ENCODE peak calls at places on chromosomes 16 and 17, in ten cellular contexts. T is kidney; V is SW 1271; U is activated naive CD4-positive, alpha-beta T cell treated with Interleukin-2 at 50 U/mL for 16 hours; H is neural crest cell; G is aorta; M is sciatic nerve; O is stimulated activated CD8-positive, alpha-beta memory T cell treated with anti-CD3 and anti-CD28 coated beads, Interleukin-12 subunit alpha, Interleukin-12 subunit beta, amount 100 ng/mL, for 1 hour; L is esophagus squamous epithelium; S is activated CD4-positive, CD25-positive, alpha-beta regulatory T cell. J is an unnamed sample.

GRCh38 chr16:14405611-14406537 is 224.2 kb downstream of the PARN start:
- DNase-seq in M (no peak), G (peak), L (no peak), S (no peak), O (no peak), T (no peak), H (peak), U (no peak), V (no peak), J (peak)

GRCh38 chr16:84048306-84048705 is 5.7 kb upstream of the SLC38A8 start:
- DNase-seq in G (peak), T (peak), L (no peak), H (no peak), S (no peak), U (no peak), O (no peak), M (no peak), V (no peak), J (peak)

GRCh38 chr17:78401246-78401645 is 22.8 kb downstream of the PGS1 start:
- DNase-seq in O (no peak), M (no peak), L (no peak), G (no peak), T (no peak), V (no peak), H (no peak), S (no peak), U (no peak), J (no peak)

GRCh38 chr17:60372790-60373483 is 19.0 kb downstream of the USP32 start:
- DNase-seq in U (no peak), T (no peak), M (no peak), L (no peak), H (no peak), G (no peak), O (no peak), S (no peak), V (no peak), J (no peak)

GRCh38 chr16:87143661-87144121 is 173.5 kb downstream of the C16orf95 start:
- DNase-seq in O (no peak), L (no peak), S (no peak), T (no peak), V (no peak), G (peak), H (no peak), U (no peak), M (no peak), J (no peak)

GRCh38 chr16:9797306-9797705 is 384.9 kb downstream of the GRIN2A start:
- DNase-seq in T (no peak), G (peak), H (no peak), O (no peak), U (no peak), L (no peak), S (no peak), V (no peak), M (no peak), J (peak)

GRCh38 chr17:72297326-72298115 is 176.7 kb downstream of the SOX9 start:
- DNase-seq in T (no peak), O (no peak), S (no peak), M (no peak), U (no peak), L (no peak), V (no peak), H (no peak), G (no peak), J (no peak)

GRCh38 chr16:73172621-73173312 is 124.8 kb upstream of the ZFHX3 start:
- DNase-seq in T (no peak), M (peak), U (no peak), S (no peak), H (peak), O (no peak), V (no peak), L (no peak), G (peak), J (peak)

GRCh38 chr16:87831421-87832136 is 37.7 kb downstream of the SLC7A5 start:
- DNase-seq in U (no peak), T (no peak), V (no peak), G (no peak), S (no peak), L (no peak), O (no peak), H (no peak), M (no peak), J (no peak)

GRCh38 chr16:85661131-85662035 is 27.4 kb downstream of the GINS2 start:
- DNase-seq in O (no peak), U (no peak), M (no peak), G (no peak), H (no peak), T (peak), S (no peak), L (no peak), V (no peak), J (no peak)

GRCh38 chr16:50152386-50152806 is 710 bp upstream of the TENT4B start:
- DNase-seq in O (peak), U (peak), V (no peak), M (peak), G (peak), S (peak), L (no peak), T (no peak), H (no peak), J (peak)

GRCh38 chr16:17773698-17774101 is 302.9 kb upstream of the XYLT1 start:
- DNase-seq in G (no peak), H (no peak), S (no peak), T (no peak), U (no peak), O (no peak), M (no peak), V (no peak), L (no peak), J (no peak)

GRCh38 chr17:64781394-64781793 is 119.3 kb upstream of the SMURF2 start:
- DNase-seq in S (no peak), O (no peak), H (no peak), L (no peak), M (peak), T (peak), V (no peak), G (peak), U (peak), J (peak)

GRCh38 chr16:88920618-88921602 is 54.5 kb upstream of the PABPN1L start:
- DNase-seq in O (no peak), L (no peak), U (peak), H (no peak), M (peak), V (no peak), G (no peak), S (no peak), T (no peak), J (peak)

GRCh38 chr17:50271173-50271750 is 3.0 kb upstream of the TMEM92 start:
- DNase-seq in O (no peak), M (no peak), H (no peak), T (no peak), U (peak), S (no peak), G (no peak), V (no peak), L (no peak), J (peak)

GRCh38 chr17:64728041-64728695 is 66.1 kb upstream of the SMURF2 start:
- DNase-seq in T (no peak), S (no peak), U (no peak), H (no peak), V (no peak), L (no peak), G (peak), M (no peak), O (no peak), J (no peak)

GRCh38 chr16:874366-875181 is 74.0 kb upstream of the GNG13 start:
- DNase-seq in O (no peak), V (no peak), M (no peak), H (no peak), U (no peak), G (peak), S (no peak), L (no peak), T (peak), J (no peak)

GRCh38 chr16:86975445-86975844 is 341.7 kb downstream of the C16orf95 start:
- DNase-seq in V (no peak), G (peak), U (no peak), H (no peak), S (no peak), M (no peak), L (no peak), T (peak), O (no peak), J (no peak)